ENCODE peak calls at places on chromosomes 6 and 20, in ten cellular contexts. One of them, this sample, is unnamed.

GRCh38 chr20:45779011-45779915 is 12.4 kb downstream of the WFDC3 start:
- DNase-seq in activated naive CD4-positive, alpha-beta T cell treated with anti-CD3 and anti-CD28 coated beads, Interleukin-2, amount 10 ng/mL, durations not matched to agents 7 days and 5 days: no peak
- DNase-seq in naive B cell: no peak
- DNase-seq in suprapubic skin: peak; percentile 94
- DNase-seq in effector CD4-positive, alpha-beta T cell: no peak
- DNase-seq in ovary: peak; percentile 92
- DNase-seq in stimulated activated effector memory CD8-positive, alpha-beta T cell treated with anti-CD3 and anti-CD28 coated beads, Interleukin-12 subunit alpha, Interleukin-12 subunit beta, amount 100 ng/mL, for 72 hours: no peak
- DNase-seq in kidney tubule cell: peak; percentile 99
- DNase-seq in A549: peak; percentile 94
- DNase-seq in activated CD4-positive, alpha-beta T cell treated with anti-CD3 and anti-CD28 coated beads, Interleukin-2, amount 50 U/mL, for 4 hours: no peak
- DNase-seq in this sample: peak; percentile 27

GRCh38 chr6:116393430-116393829 is 22.7 kb downstream of the DSE start:
- DNase-seq in activated naive CD4-positive, alpha-beta T cell treated with anti-CD3 and anti-CD28 coated beads, Interleukin-2, amount 10 ng/mL, durations not matched to agents 7 days and 5 days: no peak
- DNase-seq in naive B cell: no peak
- DNase-seq in suprapubic skin: no peak
- DNase-seq in effector CD4-positive, alpha-beta T cell: no peak
- DNase-seq in ovary: no peak
- DNase-seq in stimulated activated effector memory CD8-positive, alpha-beta T cell treated with anti-CD3 and anti-CD28 coated beads, Interleukin-12 subunit alpha, Interleukin-12 subunit beta, amount 100 ng/mL, for 72 hours: no peak
- DNase-seq in kidney tubule cell: no peak
- DNase-seq in A549: peak; percentile 12
- DNase-seq in activated CD4-positive, alpha-beta T cell treated with anti-CD3 and anti-CD28 coated beads, Interleukin-2, amount 50 U/mL, for 4 hours: no peak
- DNase-seq in this sample: no peak

GRCh38 chr20:1390552-1391403 is 2.1 kb downstream of the FKBP1A start:
- DNase-seq in activated naive CD4-positive, alpha-beta T cell treated with anti-CD3 and anti-CD28 coated beads, Interleukin-2, amount 10 ng/mL, durations not matched to agents 7 days and 5 days: no peak
- DNase-seq in naive B cell: no peak
- DNase-seq in suprapubic skin: no peak
- DNase-seq in effector CD4-positive, alpha-beta T cell: no peak
- DNase-seq in ovary: no peak
- DNase-seq in stimulated activated effector memory CD8-positive, alpha-beta T cell treated with anti-CD3 and anti-CD28 coated beads, Interleukin-12 subunit alpha, Interleukin-12 subunit beta, amount 100 ng/mL, for 72 hours: no peak
- DNase-seq in kidney tubule cell: no peak
- DNase-seq in A549: no peak
- DNase-seq in activated CD4-positive, alpha-beta T cell treated with anti-CD3 and anti-CD28 coated beads, Interleukin-2, amount 50 U/mL, for 4 hours: no peak
- DNase-seq in this sample: no peak

GRCh38 chr20:11651647-11652046 is 266.0 kb upstream of the BTBD3 start:
- DNase-seq in activated naive CD4-positive, alpha-beta T cell treated with anti-CD3 and anti-CD28 coated beads, Interleukin-2, amount 10 ng/mL, durations not matched to agents 7 days and 5 days: no peak
- DNase-seq in naive B cell: no peak
- DNase-seq in suprapubic skin: no peak
- DNase-seq in effector CD4-positive, alpha-beta T cell: no peak
- DNase-seq in ovary: no peak
- DNase-seq in stimulated activated effector memory CD8-positive, alpha-beta T cell treated with anti-CD3 and anti-CD28 coated beads, Interleukin-12 subunit alpha, Interleukin-12 subunit beta, amount 100 ng/mL, for 72 hours: no peak
- DNase-seq in kidney tubule cell: no peak
- DNase-seq in A549: no peak
- DNase-seq in activated CD4-positive, alpha-beta T cell treated with anti-CD3 and anti-CD28 coated beads, Interleukin-2, amount 50 U/mL, for 4 hours: no peak
- DNase-seq in this sample: no peak

GRCh38 chr20:46131396-46131795 is 13.3 kb downstream of the CD40 start:
- DNase-seq in activated naive CD4-positive, alpha-beta T cell treated with anti-CD3 and anti-CD28 coated beads, Interleukin-2, amount 10 ng/mL, durations not matched to agents 7 days and 5 days: no peak
- DNase-seq in naive B cell: no peak
- DNase-seq in suprapubic skin: no peak
- DNase-seq in effector CD4-positive, alpha-beta T cell: no peak
- DNase-seq in ovary: no peak
- DNase-seq in stimulated activated effector memory CD8-positive, alpha-beta T cell treated with anti-CD3 and anti-CD28 coated beads, Interleukin-12 subunit alpha, Interleukin-12 subunit beta, amount 100 ng/mL, for 72 hours: no peak
- DNase-seq in kidney tubule cell: no peak
- DNase-seq in A549: no peak
- DNase-seq in activated CD4-positive, alpha-beta T cell treated with anti-CD3 and anti-CD28 coated beads, Interleukin-2, amount 50 U/mL, for 4 hours: no peak
- DNase-seq in this sample: no peak

GRCh38 chr6:35754452-35755321 is 17.9 kb downstream of the ARMC12 start:
- DNase-seq in activated naive CD4-positive, alpha-beta T cell treated with anti-CD3 and anti-CD28 coated beads, Interleukin-2, amount 10 ng/mL, durations not matched to agents 7 days and 5 days: no peak
- DNase-seq in naive B cell: no peak
- DNase-seq in suprapubic skin: no peak
- DNase-seq in effector CD4-positive, alpha-beta T cell: no peak
- DNase-seq in ovary: no peak
- DNase-seq in stimulated activated effector memory CD8-positive, alpha-beta T cell treated with anti-CD3 and anti-CD28 coated beads, Interleukin-12 subunit alpha, Interleukin-12 subunit beta, amount 100 ng/mL, for 72 hours: no peak
- DNase-seq in kidney tubule cell: peak; percentile 41
- DNase-seq in A549: no peak
- DNase-seq in activated CD4-positive, alpha-beta T cell treated with anti-CD3 and anti-CD28 coated beads, Interleukin-2, amount 50 U/mL, for 4 hours: no peak
- DNase-seq in this sample: no peak

GRCh38 chr6:125197795-125198269 is 44.3 kb downstream of the TPD52L1 start:
- DNase-seq in activated naive CD4-positive, alpha-beta T cell treated with anti-CD3 and anti-CD28 coated beads, Interleukin-2, amount 10 ng/mL, durations not matched to agents 7 days and 5 days: no peak
- DNase-seq in naive B cell: no peak
- DNase-seq in suprapubic skin: no peak
- DNase-seq in effector CD4-positive, alpha-beta T cell: no peak
- DNase-seq in ovary: peak; percentile 77
- DNase-seq in stimulated activated effector memory CD8-positive, alpha-beta T cell treated with anti-CD3 and anti-CD28 coated beads, Interleukin-12 subunit alpha, Interleukin-12 subunit beta, amount 100 ng/mL, for 72 hours: no peak
- DNase-seq in kidney tubule cell: peak; percentile 77
- DNase-seq in A549: peak; percentile 90
- DNase-seq in activated CD4-positive, alpha-beta T cell treated with anti-CD3 and anti-CD28 coated beads, Interleukin-2, amount 50 U/mL, for 4 hours: no peak
- DNase-seq in this sample: no peak

GRCh38 chr20:60050193-60050960 is 92.2 kb downstream of the CDH26 start:
- DNase-seq in activated naive CD4-positive, alpha-beta T cell treated with anti-CD3 and anti-CD28 coated beads, Interleukin-2, amount 10 ng/mL, durations not matched to agents 7 days and 5 days: no peak
- DNase-seq in naive B cell: no peak
- DNase-seq in suprapubic skin: no peak
- DNase-seq in effector CD4-positive, alpha-beta T cell: no peak
- DNase-seq in ovary: no peak
- DNase-seq in stimulated activated effector memory CD8-positive, alpha-beta T cell treated with anti-CD3 and anti-CD28 coated beads, Interleukin-12 subunit alpha, Interleukin-12 subunit beta, amount 100 ng/mL, for 72 hours: no peak
- DNase-seq in kidney tubule cell: peak; percentile 56
- DNase-seq in A549: peak; percentile 19
- DNase-seq in activated CD4-positive, alpha-beta T cell treated with anti-CD3 and anti-CD28 coated beads, Interleukin-2, amount 50 U/mL, for 4 hours: no peak
- DNase-seq in this sample: no peak

GRCh38 chr20:43832961-43833360 is 81.7 kb upstream of the TOX2 start:
- DNase-seq in activated naive CD4-positive, alpha-beta T cell treated with anti-CD3 and anti-CD28 coated beads, Interleukin-2, amount 10 ng/mL, durations not matched to agents 7 days and 5 days: no peak
- DNase-seq in naive B cell: no peak
- DNase-seq in suprapubic skin: no peak
- DNase-seq in effector CD4-positive, alpha-beta T cell: no peak
- DNase-seq in ovary: no peak
- DNase-seq in stimulated activated effector memory CD8-positive, alpha-beta T cell treated with anti-CD3 and anti-CD28 coated beads, Interleukin-12 subunit alpha, Interleukin-12 subunit beta, amount 100 ng/mL, for 72 hours: no peak
- DNase-seq in kidney tubule cell: no peak
- DNase-seq in A549: no peak
- DNase-seq in activated CD4-positive, alpha-beta T cell treated with anti-CD3 and anti-CD28 coated beads, Interleukin-2, amount 50 U/mL, for 4 hours: no peak
- DNase-seq in this sample: no peak

GRCh38 chr6:29553268-29554057 is 6.1 kb downstream of the UBD start:
- DNase-seq in activated naive CD4-positive, alpha-beta T cell treated with anti-CD3 and anti-CD28 coated beads, Interleukin-2, amount 10 ng/mL, durations not matched to agents 7 days and 5 days: peak; percentile 36
- DNase-seq in naive B cell: peak; percentile 26
- DNase-seq in suprapubic skin: no peak
- DNase-seq in effector CD4-positive, alpha-beta T cell: no peak
- DNase-seq in ovary: peak; percentile 27
- DNase-seq in stimulated activated effector memory CD8-positive, alpha-beta T cell treated with anti-CD3 and anti-CD28 coated beads, Interleukin-12 subunit alpha, Interleukin-12 subunit beta, amount 100 ng/mL, for 72 hours: no peak
- DNase-seq in kidney tubule cell: peak; percentile 48
- DNase-seq in A549: peak; percentile 7
- DNase-seq in activated CD4-positive, alpha-beta T cell treated with anti-CD3 and anti-CD28 coated beads, Interleukin-2, amount 50 U/mL, for 4 hours: peak; percentile 15
- DNase-seq in this sample: no peak

GRCh38 chr6:116405663-116406329 is 35.0 kb downstream of the DSE start:
- DNase-seq in activated naive CD4-positive, alpha-beta T cell treated with anti-CD3 and anti-CD28 coated beads, Interleukin-2, amount 10 ng/mL, durations not matched to agents 7 days and 5 days: no peak
- DNase-seq in naive B cell: no peak
- DNase-seq in suprapubic skin: no peak
- DNase-seq in effector CD4-positive, alpha-beta T cell: no peak
- DNase-seq in ovary: peak; percentile 39
- DNase-seq in stimulated activated effector memory CD8-positive, alpha-beta T cell treated with anti-CD3 and anti-CD28 coated beads, Interleukin-12 subunit alpha, Interleukin-12 subunit beta, amount 100 ng/mL, for 72 hours: no peak
- DNase-seq in kidney tubule cell: no peak
- DNase-seq in A549: no peak
- DNase-seq in activated CD4-positive, alpha-beta T cell treated with anti-CD3 and anti-CD28 coated beads, Interleukin-2, amount 50 U/mL, for 4 hours: no peak
- DNase-seq in this sample: no peak

GRCh38 chr6:19156443-19156842 is 680.7 kb upstream of the ID4 start:
- DNase-seq in activated naive CD4-positive, alpha-beta T cell treated with anti-CD3 and anti-CD28 coated beads, Interleukin-2, amount 10 ng/mL, durations not matched to agents 7 days and 5 days: no peak
- DNase-seq in naive B cell: no peak
- DNase-seq in suprapubic skin: no peak
- DNase-seq in effector CD4-positive, alpha-beta T cell: no peak
- DNase-seq in ovary: no peak
- DNase-seq in stimulated activated effector memory CD8-positive, alpha-beta T cell treated with anti-CD3 and anti-CD28 coated beads, Interleukin-12 subunit alpha, Interleukin-12 subunit beta, amount 100 ng/mL, for 72 hours: no peak
- DNase-seq in kidney tubule cell: no peak
- DNase-seq in A549: no peak
- DNase-seq in activated CD4-positive, alpha-beta T cell treated with anti-CD3 and anti-CD28 coated beads, Interleukin-2, amount 50 U/mL, for 4 hours: no peak
- DNase-seq in this sample: no peak

GRCh38 chr6:159720708-159721107 is 6.6 kb upstream of the WTAP start:
- DNase-seq in activated naive CD4-positive, alpha-beta T cell treated with anti-CD3 and anti-CD28 coated beads, Interleukin-2, amount 10 ng/mL, durations not matched to agents 7 days and 5 days: peak; percentile 59
- DNase-seq in naive B cell: peak; percentile 60
- DNase-seq in suprapubic skin: no peak
- DNase-seq in effector CD4-positive, alpha-beta T cell: peak; percentile 54
- DNase-seq in ovary: no peak
- DNase-seq in stimulated activated effector memory CD8-positive, alpha-beta T cell treated with anti-CD3 and anti-CD28 coated beads, Interleukin-12 subunit alpha, Interleukin-12 subunit beta, amount 100 ng/mL, for 72 hours: no peak
- DNase-seq in kidney tubule cell: peak; percentile 67
- DNase-seq in A549: peak; percentile 53
- DNase-seq in activated CD4-positive, alpha-beta T cell treated with anti-CD3 and anti-CD28 coated beads, Interleukin-2, amount 50 U/mL, for 4 hours: peak; percentile 15
- DNase-seq in this sample: no peak

GRCh38 chr6:52108128-52108527 is 20.7 kb upstream of the PKHD1 start:
- DNase-seq in activated naive CD4-positive, alpha-beta T cell treated with anti-CD3 and anti-CD28 coated beads, Interleukin-2, amount 10 ng/mL, durations not matched to agents 7 days and 5 days: no peak
- DNase-seq in naive B cell: no peak
- DNase-seq in suprapubic skin: no peak
- DNase-seq in effector CD4-positive, alpha-beta T cell: no peak
- DNase-seq in ovary: no peak
- DNase-seq in stimulated activated effector memory CD8-positive, alpha-beta T cell treated with anti-CD3 and anti-CD28 coated beads, Interleukin-12 subunit alpha, Interleukin-12 subunit beta, amount 100 ng/mL, for 72 hours: no peak
- DNase-seq in kidney tubule cell: no peak
- DNase-seq in A549: no peak
- DNase-seq in activated CD4-positive, alpha-beta T cell treated with anti-CD3 and anti-CD28 coated beads, Interleukin-2, amount 50 U/mL, for 4 hours: no peak
- DNase-seq in this sample: no peak

GRCh38 chr6:113644861-113645575 is 212.1 kb upstream of the MARCKS start:
- DNase-seq in activated naive CD4-positive, alpha-beta T cell treated with anti-CD3 and anti-CD28 coated beads, Interleukin-2, amount 10 ng/mL, durations not matched to agents 7 days and 5 days: no peak
- DNase-seq in naive B cell: no peak
- DNase-seq in suprapubic skin: no peak
- DNase-seq in effector CD4-positive, alpha-beta T cell: no peak
- DNase-seq in ovary: no peak
- DNase-seq in stimulated activated effector memory CD8-positive, alpha-beta T cell treated with anti-CD3 and anti-CD28 coated beads, Interleukin-12 subunit alpha, Interleukin-12 subunit beta, amount 100 ng/mL, for 72 hours: no peak
- DNase-seq in kidney tubule cell: peak; percentile 94
- DNase-seq in A549: no peak
- DNase-seq in activated CD4-positive, alpha-beta T cell treated with anti-CD3 and anti-CD28 coated beads, Interleukin-2, amount 50 U/mL, for 4 hours: no peak
- DNase-seq in this sample: no peak

GRCh38 chr6:85672050-85672449 is 29.4 kb upstream of the SYNCRIP start:
- DNase-seq in activated naive CD4-positive, alpha-beta T cell treated with anti-CD3 and anti-CD28 coated beads, Interleukin-2, amount 10 ng/mL, durations not matched to agents 7 days and 5 days: no peak
- DNase-seq in naive B cell: no peak
- DNase-seq in suprapubic skin: no peak
- DNase-seq in effector CD4-positive, alpha-beta T cell: no peak
- DNase-seq in ovary: no peak
- DNase-seq in stimulated activated effector memory CD8-positive, alpha-beta T cell treated with anti-CD3 and anti-CD28 coated beads, Interleukin-12 subunit alpha, Interleukin-12 subunit beta, amount 100 ng/mL, for 72 hours: no peak
- DNase-seq in kidney tubule cell: peak; percentile 3
- DNase-seq in A549: no peak
- DNase-seq in activated CD4-positive, alpha-beta T cell treated with anti-CD3 and anti-CD28 coated beads, Interleukin-2, amount 50 U/mL, for 4 hours: no peak
- DNase-seq in this sample: no peak

GRCh38 chr6:44471271-44471981 is 83.9 kb downstream of the CDC5L start:
- DNase-seq in activated naive CD4-positive, alpha-beta T cell treated with anti-CD3 and anti-CD28 coated beads, Interleukin-2, amount 10 ng/mL, durations not matched to agents 7 days and 5 days: no peak
- DNase-seq in naive B cell: no peak
- DNase-seq in suprapubic skin: peak; percentile 69
- DNase-seq in effector CD4-positive, alpha-beta T cell: no peak
- DNase-seq in ovary: no peak
- DNase-seq in stimulated activated effector memory CD8-positive, alpha-beta T cell treated with anti-CD3 and anti-CD28 coated beads, Interleukin-12 subunit alpha, Interleukin-12 subunit beta, amount 100 ng/mL, for 72 hours: no peak
- DNase-seq in kidney tubule cell: no peak
- DNase-seq in A549: no peak
- DNase-seq in activated CD4-positive, alpha-beta T cell treated with anti-CD3 and anti-CD28 coated beads, Interleukin-2, amount 50 U/mL, for 4 hours: no peak
- DNase-seq in this sample: no peak

This sample was measured in amygdala.